ENCODE peak calls at places on chromosomes 11 and 22, in seven cellular contexts. N is aorta, V is GM23338, L is HepG2, A is stomach, Z is gastrocnemius medialis, M is HAP-1. D is an unnamed sample.

GRCh38 chr11:17722000-17722643 is 2.8 kb downstream of the MYOD1 start:
- DNase-seq in L (no peak), N (no peak), Z (peak; percentile 76), M (no peak), V (peak; percentile 82), A (no peak), D (no peak)

GRCh38 chr11:105100206-105100605 is 39.4 kb downstream of the CARD18 start:
- DNase-seq in A (no peak), Z (no peak), V (no peak), L (no peak), M (no peak), N (no peak), D (no peak)

GRCh38 chr11:32262367-32262766 is 171.5 kb downstream of the RCN1 start:
- DNase-seq in M (no peak), L (no peak), Z (no peak), N (no peak), V (peak; percentile 28), A (no peak), D (no peak)

GRCh38 chr22:29626497-29627195 is 23.2 kb downstream of the NF2 start:
- DNase-seq in L (peak; percentile 15), Z (no peak), V (no peak), M (no peak), A (no peak), N (no peak), D (no peak)

GRCh38 chr22:30903876-30904460 is 64.6 kb downstream of the MORC2 start:
- DNase-seq in M (no peak), Z (no peak), A (peak; percentile 17), V (no peak), L (no peak), N (no peak), D (no peak)

GRCh38 chr22:46171940-46172339 is 21.6 kb downstream of the PPARA start:
- DNase-seq in Z (peak; percentile 34), V (no peak), A (no peak), N (no peak), M (no peak), L (no peak), D (no peak)

GRCh38 chr11:102387056-102387781 is 40.2 kb downstream of the BIRC2 start:
- DNase-seq in V (no peak), M (no peak), A (no peak), L (no peak), N (no peak), Z (no peak), D (no peak)

GRCh38 chr11:128888034-128888985 is 2.8 kb upstream of the KCNJ5 start:
- DNase-seq in V (peak; percentile 83), A (no peak), Z (no peak), N (no peak), L (no peak), M (no peak), D (no peak)

GRCh38 chr22:30332994-30333706 is 6.4 kb upstream of the TBC1D10A start:
- DNase-seq in Z (no peak), L (no peak), V (no peak), N (no peak), A (no peak), M (no peak), D (no peak)

GRCh38 chr11:61152816-61153592 is 8.2 kb downstream of the VPS37C start:
- DNase-seq in A (no peak), N (peak; percentile 62), M (no peak), L (no peak), V (no peak), Z (no peak), D (no peak)

GRCh38 chr11:104668797-104669463 is 229.3 kb downstream of the CASP12 start:
- DNase-seq in N (no peak), L (peak; percentile 58), Z (no peak), A (no peak), V (no peak), M (peak; percentile 5), D (no peak)

GRCh38 chr11:13859986-13860385 is 102.5 kb upstream of the SPON1 start:
- DNase-seq in L (no peak), Z (no peak), A (no peak), M (no peak), N (no peak), V (no peak), D (no peak)

GRCh38 chr11:92111291-92111690 is 113.3 kb upstream of the FAT3 start:
- DNase-seq in L (no peak), V (no peak), A (no peak), Z (no peak), M (no peak), N (no peak), D (no peak)

GRCh38 chr22:28438183-28438778 is 241.4 kb downstream of the TTC28 start:
- DNase-seq in M (peak; percentile 50), Z (no peak), V (no peak), L (no peak), N (no peak), A (no peak), D (no peak)

GRCh38 chr22:28441720-28442263 is 237.8 kb downstream of the TTC28 start:
- DNase-seq in V (no peak), L (peak; percentile 73), N (no peak), A (no peak), M (no peak), Z (no peak), D (no peak)

GRCh38 chr22:28442951-28443876 is 236.4 kb downstream of the TTC28 start:
- DNase-seq in L (peak; percentile 20), Z (peak; percentile 70), M (peak; percentile 81), N (no peak), A (peak; percentile 62), V (peak; percentile 86), D (peak; percentile 79)

GRCh38 chr22:28442264-28442950 is 237.2 kb downstream of the TTC28 start:
- DNase-seq in V (peak; percentile 93), Z (peak; percentile 73), L (peak; percentile 74), M (peak; percentile 74), A (peak; percentile 85), N (peak; percentile 89), D (peak; percentile 92)

DNA sequence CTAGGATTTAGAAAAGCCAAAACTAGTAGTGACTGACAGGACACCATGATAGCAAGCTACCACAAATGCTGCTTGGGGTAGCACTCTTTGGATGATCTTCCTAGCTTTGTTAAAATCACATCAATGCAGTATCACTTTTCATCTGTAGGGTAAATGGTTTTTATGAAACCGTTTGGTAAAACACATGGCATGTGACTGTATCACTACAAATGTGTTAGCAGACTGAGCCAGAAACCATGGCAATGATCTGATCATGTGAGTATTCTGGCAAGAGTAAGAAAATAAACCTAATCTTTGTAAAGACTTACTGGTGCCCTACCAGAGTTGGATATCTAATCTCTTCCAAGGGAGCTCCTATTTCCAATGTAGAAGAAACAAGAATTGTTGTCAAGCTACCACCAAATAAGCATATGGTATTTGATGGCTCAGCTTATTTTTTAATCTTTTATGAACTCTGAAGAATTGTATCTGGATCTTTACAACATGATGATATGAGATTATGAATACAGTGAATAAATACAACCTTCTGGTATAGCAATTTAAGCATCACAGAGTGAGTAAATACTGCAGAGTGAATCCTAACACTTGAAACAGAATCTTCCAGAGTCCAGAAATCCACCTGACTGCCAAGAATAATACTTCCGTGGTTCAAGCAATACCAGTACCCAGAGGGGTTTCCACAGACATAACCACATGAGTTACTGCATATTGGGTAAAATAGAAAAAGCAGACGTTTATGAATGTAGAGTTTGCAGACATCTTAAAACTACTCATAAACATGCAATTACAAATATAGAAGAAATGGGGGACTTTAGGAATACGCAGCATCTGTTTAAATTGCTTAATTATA is 238.9 kb downstream of the TTC28 start:
- DNase-seq in Z (no peak), V (no peak), L (no peak), M (no peak), A (no peak), N (no peak), D (no peak)
- H3K4me3 ChIP-seq in Z (peak overlapping the region; percentile 61), V (no peak overlapping the region), L (no peak overlapping the region), M (no peak overlapping the region), A (no peak overlapping the region), N (no peak overlapping the region), D (peak overlapping the region; percentile 61)

DNA sequence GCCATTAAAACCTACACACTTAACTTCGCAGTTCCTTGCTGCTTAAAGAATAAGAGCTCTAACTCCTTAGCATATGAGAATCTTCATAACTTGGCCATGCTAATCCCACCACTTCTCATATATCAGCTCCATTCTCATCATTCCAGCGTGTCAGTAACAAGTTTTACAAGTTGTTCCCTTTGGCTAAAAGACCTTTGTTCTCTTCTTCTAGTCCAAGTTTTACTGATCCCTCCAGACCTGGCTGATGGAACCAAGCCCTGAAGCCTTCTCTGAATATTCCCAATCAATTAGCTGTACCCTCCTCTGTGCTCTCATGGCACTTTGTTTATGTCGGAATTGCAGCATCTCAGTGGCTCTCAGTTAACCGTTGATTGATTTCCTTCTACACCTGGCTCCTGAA is 35.8 kb downstream of the GAB2 start:
- DNase-seq in M (peak; percentile 87), L (no peak), Z (no peak), N (no peak), V (no peak), A (no peak), D (no peak)
- H3K4me1 ChIP-seq in M (peaks cover 27% of the 10 kb centered on the region), L (peaks cover 14% of the 10 kb centered on the region), Z (no peaks in the 10 kb centered on the region), N (no peaks in the 10 kb centered on the region), V (peaks cover 8% of the 10 kb centered on the region), A (peaks cover 25% of the 10 kb centered on the region), D (peaks cover 23% of the 10 kb centered on the region)

DNA sequence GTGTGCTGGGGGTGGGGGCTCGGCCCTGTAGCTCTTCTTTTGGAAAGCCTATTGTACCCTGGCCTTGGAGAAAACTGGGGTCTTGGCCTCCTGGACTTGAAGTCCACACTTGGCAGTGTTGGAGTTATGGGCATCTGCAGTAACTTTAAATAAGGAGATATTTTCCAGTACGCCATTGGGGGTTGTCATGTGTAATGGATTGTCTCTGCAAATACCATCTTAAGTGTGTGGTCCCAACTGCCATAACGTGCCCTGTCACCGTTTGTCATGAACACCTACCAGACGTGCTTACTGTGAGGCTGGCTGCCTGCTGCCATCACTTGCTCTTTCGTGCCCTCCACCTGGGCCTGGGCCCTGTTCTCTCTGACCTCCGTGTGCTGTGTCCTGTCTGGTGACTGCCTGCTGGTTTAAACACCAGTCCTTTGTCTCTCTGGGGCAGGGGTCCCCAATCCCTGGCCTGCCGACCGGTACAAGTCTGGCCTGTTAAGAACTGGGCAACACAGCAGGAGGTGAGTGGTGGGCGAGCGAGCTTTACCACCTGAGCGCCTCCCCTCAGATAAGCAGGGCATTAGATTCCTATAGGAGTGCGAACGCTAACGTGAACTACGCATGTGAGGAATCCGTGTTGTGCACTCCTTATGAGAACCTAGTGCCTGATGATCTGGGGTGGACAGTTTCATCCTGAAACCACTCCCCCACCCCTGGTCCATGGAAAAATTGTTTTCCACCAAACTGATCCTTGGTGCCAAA is 3.6 kb upstream of the ZDHHC8 start:
- DNase-seq in V (no peak), M (no peak), Z (no peak), A (no peak), N (no peak), L (no peak), D (no peak)
- H3K36me3 ChIP-seq in V (peaks cover 16% of the 10 kb centered on the region), M (peaks cover 43% of the 10 kb centered on the region), Z (peaks cover 28% of the 10 kb centered on the region), A (peaks cover 49% of the 10 kb centered on the region), N (no peaks in the 10 kb centered on the region), L (peaks cover 15% of the 10 kb centered on the region), D (peaks cover 26% of the 10 kb centered on the region)

GRCh38 chr22:38758276-38758945 is 2.6 kb upstream of the SUN2 start:
- DNase-seq in V (no peak), N (no peak), Z (no peak), L (no peak), A (no peak), M (no peak), D (no peak)

GRCh38 chr22:38759005-38759404 is 3.2 kb upstream of the SUN2 start:
- DNase-seq in L (no peak), M (no peak), V (no peak), A (no peak), N (no peak), Z (no peak), D (no peak)

GRCh38 chr22:38756631-38757463 is 1.0 kb upstream of the SUN2 start:
- DNase-seq in N (no peak), Z (no peak), M (no peak), L (no peak), A (no peak), V (no peak), D (peak; percentile 79)

GRCh38 chr22:38755911-38756532 is at the start of gene SUN2:
- DNase-seq in V (peak; percentile 76), Z (peak; percentile 94), M (peak; percentile 72), N (peak; percentile 98), L (peak; percentile 69), A (peak; percentile 95), D (peak; percentile 98)

GRCh38 chr22:38757464-38757757 is 1.6 kb upstream of the SUN2 start:
- DNase-seq in N (no peak), V (no peak), A (no peak), Z (no peak), L (no peak), M (no peak), D (no peak)
- H3K4me3 ChIP-seq in N (no peak overlapping the region), V (no peak overlapping the region), A (no peak overlapping the region), Z (no peak overlapping the region), L (no peak overlapping the region), M (no peak overlapping the region), D (peak overlapping the region; percentile 68)